ENCODE peak calls at places on chromosomes 3 and 15, in four cellular contexts. U, B, J and P are unnamed samples.

GRCh38 chr15:61834076-61834697 is 226.1 kb downstream of the VPS13C start:
- DNase-seq in J (peak), B (peak), U (peak), P (peak)

GRCh38 chr15:76460871-76461270 is 124.3 kb downstream of the ISL2 start:
- DNase-seq in J (peak), U (peak), B (no peak), P (no peak)

GRCh38 chr15:27669641-27670040 is 429.5 kb downstream of the OCA2 start:
- DNase-seq in U (no peak), B (no peak), J (no peak), P (no peak)

GRCh38 chr15:91407237-91407889 is 307.3 kb downstream of the SV2B start:
- DNase-seq in U (peak), J (no peak), B (peak), P (no peak)

GRCh38 chr3:58536501-58537411 is at the start of gene ACOX2:
- DNase-seq in U (peak), B (peak), J (peak), P (no peak)

GRCh38 chr3:12198301-12198700 is 39.6 kb upstream of the TIMP4 start:
- DNase-seq in J (peak), U (peak), B (no peak), P (no peak)

GRCh38 chr3:191430103-191430502 is 30.9 kb upstream of the PYDC2 start:
- DNase-seq in U (no peak), B (no peak), J (no peak), P (no peak)

GRCh38 chr3:146781059-146781458 is 175.9 kb upstream of the PLSCR5 start:
- DNase-seq in B (no peak), U (peak), J (no peak), P (no peak)

GRCh38 chr3:180063783-180064182 is 27.0 kb upstream of the PEX5L start:
- DNase-seq in B (no peak), J (no peak), U (no peak), P (no peak)

GRCh38 chr15:98528056-98528725 is 120.1 kb upstream of the IGF1R start:
- DNase-seq in U (no peak), J (no peak), B (no peak), P (no peak)

GRCh38 chr3:182482692-182483091 is 310.6 kb upstream of the ATP11B start:
- DNase-seq in U (no peak), J (no peak), B (no peak), P (no peak)

GRCh38 chr15:89888214-89888804 is 5.5 kb downstream of the AP3S2 start:
- DNase-seq in B (no peak), U (peak), J (peak), P (peak)

GRCh38 chr3:107599755-107600122 is 77.0 kb downstream of the BBX start:
- DNase-seq in U (no peak), B (no peak), J (no peak), P (no peak)

GRCh38 chr3:38563070-38563901 is 67.1 kb downstream of the EXOG start:
- DNase-seq in U (no peak), J (no peak), B (no peak), P (no peak)

GRCh38 chr15:90211440-90212168 is 10.5 kb downstream of the SEMA4B start:
- DNase-seq in J (no peak), B (no peak), U (peak), P (no peak)

GRCh38 chr15:88805031-88805780 is 2.0 kb downstream of the ACAN start:
- DNase-seq in J (no peak), U (no peak), B (no peak), P (no peak)

GRCh38 chr15:60095711-60096110 is 91.6 kb downstream of the FOXB1 start:
- DNase-seq in B (no peak), U (peak), J (no peak), P (no peak)

GRCh38 chr3:185270262-185270955 is 16.6 kb upstream of the EHHADH start:
- DNase-seq in U (peak), J (no peak), B (no peak), P (no peak)

GRCh38 chr3:78003090-78003489 is 963.2 kb downstream of the ROBO2 start:
- DNase-seq in U (no peak), J (no peak), B (no peak), P (no peak)